ENCODE peak calls at places on chromosomes 2 and 18, in four cellular contexts. Q is endothelial cell, A is dorsolateral prefrontal cortex, H is endothelial cell of umbilical vein. K is an unnamed sample.

GRCh38 chr2:223076573-223076972 is 24.6 kb downstream of the KCNE4 start:
- DNase-seq in Q (no peak), A (no peak), H (no peak), K (no peak)

GRCh38 chr2:177908182-177908581 is 164.4 kb downstream of the PDE11A start:
- DNase-seq in Q (no peak), A (no peak), H (no peak), K (no peak)

GRCh38 chr18:50061876-50062517 is 132.9 kb downstream of the MYO5B start:
- DNase-seq in Q (no peak), A (no peak), H (no peak), K (no peak)

GRCh38 chr18:27627927-27628326 is 442.8 kb upstream of the CHST9 start:
- DNase-seq in Q (no peak), A (no peak), H (no peak), K (no peak)

GRCh38 chr2:176093889-176094232 is 1.3 kb downstream of the HOXD13 start:
- DNase-seq in Q (no peak), A (no peak), H (no peak), K (no peak)

GRCh38 chr2:209771474-209772292 is at the start of gene UNC80:
- DNase-seq in Q (peak), A (peak), H (peak), K (peak)

GRCh38 chr2:219737270-219737691 is 109.9 kb downstream of the SLC4A3 start:
- DNase-seq in Q (peak), A (no peak), H (peak), K (no peak)

GRCh38 chr2:88903744-88904353 is 212.4 kb downstream of the RPIA start:
- DNase-seq in Q (peak), A (no peak), H (peak), K (peak)

GRCh38 chr2:139990646-139991335 is 1210.6 kb upstream of the NXPH2 start:
- DNase-seq in Q (no peak), A (no peak), H (no peak), K (no peak)

GRCh38 chr18:55300469-55301195 is 287.4 kb downstream of the TCF4 start:
- DNase-seq in Q (no peak), A (no peak), H (no peak), K (no peak)

GRCh38 chr2:144516981-144517824 is 2.7 kb downstream of the ZEB2 start:
- DNase-seq in Q (no peak), A (peak), H (peak), K (peak)

GRCh38 chr18:21110667-21111350 is 804 bp downstream of the ROCK1 start:
- DNase-seq in Q (peak), A (peak), H (no peak), K (peak)

GRCh38 chr2:203427061-203427460 is 98.9 kb downstream of the ABI2 start:
- DNase-seq in Q (no peak), A (no peak), H (peak), K (no peak)

GRCh38 chr2:172701250-172701649 is 34.4 kb upstream of the RAPGEF4 start:
- DNase-seq in Q (no peak), A (no peak), H (peak), K (no peak)

GRCh38 chr2:205680067-205680466 is 2.2 kb upstream of the NRP2 start:
- DNase-seq in Q (peak), A (no peak), H (peak), K (peak)

GRCh38 chr2:170408461-170409163 is 230.7 kb downstream of the MYO3B start:
- DNase-seq in Q (peak), A (no peak), H (peak), K (no peak)

GRCh38 chr2:222424281-222424728 is at the start of gene SGPP2:
- DNase-seq in Q (no peak), A (no peak), H (no peak), K (peak)

GRCh38 chr2:69013837-69014796 is 1.1 kb downstream of the ANTXR1 start:
- DNase-seq in Q (peak), A (no peak), H (peak), K (peak)

GRCh38 chr18:2898131-2898640 is 51.4 kb downstream of the EMILIN2 start:
- DNase-seq in Q (no peak), A (no peak), H (no peak), K (no peak)

GRCh38 chr18:26763745-26764144 is 101.8 kb downstream of the AQP4 start:
- DNase-seq in Q (no peak), A (no peak), H (no peak), K (no peak)

GRCh38 chr2:70678576-70679143 is 89.3 kb downstream of the ADD2 start:
- DNase-seq in Q (no peak), A (no peak), H (no peak), K (no peak)

GRCh38 chr2:44098050-44098449 is 70.6 kb upstream of the PPM1B start:
- DNase-seq in Q (no peak), A (no peak), H (no peak), K (peak)

GRCh38 chr2:157413342-157414035 is 30.4 kb downstream of the CYTIP start:
- DNase-seq in Q (no peak), A (no peak), H (no peak), K (peak)

DNA sequence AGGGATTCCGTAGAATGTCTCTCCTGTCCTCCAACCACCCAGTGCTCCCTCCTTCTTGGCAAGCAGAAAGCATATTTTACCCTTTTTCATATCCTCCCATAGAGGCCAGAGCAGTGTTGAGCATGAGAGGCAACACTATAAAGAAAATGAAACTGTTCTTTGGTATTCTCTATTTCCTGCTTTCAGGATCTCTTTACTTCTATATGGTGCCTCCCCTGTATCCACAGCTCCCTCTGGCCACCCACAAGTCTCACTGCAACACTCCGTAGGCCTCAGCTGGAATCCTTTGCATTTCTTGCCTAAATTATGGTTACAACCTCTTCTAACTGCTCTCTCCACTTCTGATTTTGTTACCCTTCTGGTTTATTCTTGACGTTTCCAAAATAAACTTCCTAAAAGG is 74.9 kb upstream of the C2orf15 start:
- DNase-seq in Q (peak), A (no peak), H (peak), K (peak)
- TF ChIP-seq CTCF in Q (no peak), A (peak), H (peak), K (no peak)

GRCh38 chr18:62324917-62325805 is at the start of gene TNFRSF11A:
- DNase-seq in Q (peak), A (no peak), H (peak), K (peak)
- TF ChIP-seq CTCF in Q (peak), A (no peak), H (peak), K (peak)

DNA sequence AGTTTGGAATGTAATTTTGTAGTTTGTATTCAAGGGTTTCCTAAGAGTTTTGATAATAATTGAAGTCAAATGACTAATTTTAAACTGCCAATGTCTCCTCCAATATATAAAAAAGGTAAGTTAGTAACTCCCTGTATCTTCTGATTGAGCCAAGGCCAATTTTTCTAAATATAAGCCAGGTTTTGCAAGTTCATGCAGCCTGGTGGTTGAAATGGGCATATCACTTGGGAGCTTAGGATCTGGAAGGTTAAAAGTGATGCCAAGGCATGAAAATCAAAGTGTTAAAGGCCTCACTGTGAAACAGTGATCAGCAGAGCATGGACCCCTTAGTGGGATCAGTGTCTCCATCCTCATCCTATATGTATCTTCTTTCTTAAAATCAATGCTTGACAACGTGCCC is 60.5 kb downstream of the MERTK start:
- DNase-seq in Q (no peak), A (no peak), H (no peak), K (no peak)
- TF ChIP-seq CTCF in Q (peak), A (no peak), H (peak), K (no peak)

DNA sequence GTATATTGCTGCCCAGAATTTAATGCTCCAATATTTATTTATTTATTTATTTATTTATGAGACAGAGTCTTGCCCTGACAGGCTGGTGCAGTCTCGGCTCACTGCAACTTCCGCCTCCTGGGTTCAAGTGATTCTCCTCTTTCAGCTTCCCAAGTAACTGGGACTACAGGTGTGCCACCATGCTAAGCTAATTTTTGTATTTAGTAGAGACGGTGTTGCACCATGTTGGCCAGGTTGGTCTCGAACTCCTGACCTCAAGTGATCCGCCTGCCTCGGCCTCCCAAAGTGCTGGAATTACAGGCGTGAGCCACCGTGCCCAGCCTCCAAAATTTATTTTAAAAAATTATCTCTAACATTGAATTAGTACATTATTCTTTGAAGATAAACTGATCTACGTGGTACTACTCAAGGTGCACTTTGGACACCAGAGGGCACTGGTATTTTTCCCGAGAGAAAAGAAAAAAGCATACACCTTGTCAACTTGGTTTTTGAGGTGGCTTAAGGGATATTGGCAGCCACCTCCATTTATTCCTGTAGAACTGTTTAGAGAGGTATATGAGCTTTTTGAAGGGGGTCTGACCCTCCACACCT is 1.4 kb upstream of the IDH1 start:
- DNase-seq in Q (no peak), A (no peak), H (no peak), K (peak)
- TF ChIP-seq CTCF in Q (peak), A (peak), H (no peak), K (peak)

K was measured in activated CD8-positive, alpha-beta T cell treated with anti-CD3 and anti-CD28 coated beads for 36 hours.